ENCODE peak calls at places on chromosomes 12 and 14, in seven cellular contexts. R is SW 1271; P is tibial nerve; Q is ELF-1; I is activated naive CD4-positive, alpha-beta T cell treated with Interleukin-2 at 50 U/mL for 16 hours; T is astrocyte of the spinal cord; M is neural crest cell. B is an unnamed sample.

GRCh38 chr12:30796508-30796780 is 41.7 kb upstream of the CAPRIN2 start:
- DNase-seq in P (no peak), Q (peak), R (no peak), M (no peak), T (peak), I (no peak), B (peak)

GRCh38 chr12:110022980-110023633 is 23.9 kb downstream of the ANKRD13A start:
- DNase-seq in I (no peak), Q (no peak), P (no peak), R (no peak), T (peak), M (no peak), B (peak)

GRCh38 chr12:53102883-53103807 is at the start of gene SOAT2:
- DNase-seq in I (peak), R (no peak), Q (no peak), P (no peak), M (no peak), T (no peak), B (no peak)

GRCh38 chr12:119592232-119592631 is 1.3 kb upstream of the TMEM233 start:
- DNase-seq in T (peak), R (no peak), I (no peak), Q (no peak), M (no peak), P (no peak), B (no peak)

GRCh38 chr14:95039993-95040348 is 117.4 kb downstream of the DICER1 start:
- DNase-seq in T (no peak), R (no peak), I (no peak), P (no peak), M (no peak), Q (no peak), B (no peak)

GRCh38 chr12:128737292-128737966 is 86.3 kb downstream of the SLC15A4 start:
- DNase-seq in R (no peak), P (no peak), T (no peak), I (no peak), Q (no peak), M (no peak), B (no peak)

GRCh38 chr14:77491056-77491455 is 7.6 kb downstream of the ISM2 start:
- DNase-seq in M (no peak), I (no peak), T (no peak), R (no peak), P (no peak), Q (peak), B (no peak)

GRCh38 chr14:64801800-64802199 is 77.9 kb downstream of the SPTB start:
- DNase-seq in T (peak), P (no peak), M (peak), R (no peak), I (no peak), Q (peak), B (peak)

GRCh38 chr14:61584258-61584657 is 111.1 kb upstream of the HIF1A start:
- DNase-seq in Q (no peak), M (no peak), R (no peak), I (no peak), T (peak), P (no peak), B (no peak)

GRCh38 chr14:74414380-74414779 is 11.6 kb downstream of the SYNDIG1L start:
- DNase-seq in M (no peak), T (no peak), P (no peak), R (no peak), Q (peak), I (no peak), B (peak)

GRCh38 chr14:68137704-68138619 is 318.4 kb downstream of the RAD51B start:
- DNase-seq in P (peak), M (peak), I (no peak), T (peak), Q (peak), R (peak), B (peak)

GRCh38 chr12:73321319-73321718 is 1049.1 kb downstream of the TRHDE start:
- DNase-seq in P (no peak), M (no peak), T (no peak), R (no peak), I (no peak), Q (no peak), B (no peak)

GRCh38 chr12:111823891-111824290 is 18.1 kb upstream of the MAPKAPK5 start:
- DNase-seq in R (no peak), Q (no peak), I (no peak), P (no peak), M (no peak), T (no peak), B (no peak)

GRCh38 chr12:52480073-52480472 is 6.5 kb upstream of the KRT6C start:
- DNase-seq in M (no peak), I (no peak), T (no peak), Q (peak), P (no peak), R (no peak), B (no peak)

GRCh38 chr12:19084547-19084946 is 45.0 kb upstream of the PLEKHA5 start:
- DNase-seq in I (no peak), P (no peak), Q (no peak), T (no peak), R (no peak), M (no peak), B (no peak)

GRCh38 chr12:102462386-102462785 is 18.0 kb downstream of the IGF1 start:
- DNase-seq in T (no peak), M (no peak), R (no peak), P (no peak), I (no peak), Q (no peak), B (no peak)

GRCh38 chr12:120971299-120972180 is 6.8 kb upstream of the HNF1A start:
- DNase-seq in Q (peak), M (peak), R (peak), I (peak), P (peak), T (peak), B (peak)

GRCh38 chr12:3216726-3217682 is 139.8 kb downstream of the TSPAN9 start:
- DNase-seq in T (peak), R (no peak), I (no peak), Q (no peak), P (no peak), M (no peak), B (no peak)

GRCh38 chr14:75361751-75362433 is 65.9 kb upstream of the JDP2 start:
- DNase-seq in T (no peak), M (no peak), R (no peak), P (no peak), I (no peak), Q (no peak), B (no peak)

GRCh38 chr14:105473033-105473676 is 1.5 kb upstream of the CRIP2 start:
- DNase-seq in I (no peak), Q (no peak), T (no peak), R (no peak), M (no peak), P (no peak), B (no peak)

GRCh38 chr12:121579190-121579791 is 1.5 kb downstream of the KDM2B start:
- DNase-seq in I (peak), T (no peak), P (peak), M (peak), R (no peak), Q (no peak), B (peak)

GRCh38 chr14:20757963-20758362 is 10.2 kb upstream of the EDDM3B start:
- DNase-seq in P (peak), T (no peak), M (no peak), R (no peak), I (peak), Q (no peak), B (peak)

GRCh38 chr12:89345830-89346740 is 6.2 kb downstream of the DUSP6 start:
- DNase-seq in M (peak), P (peak), Q (peak), I (peak), R (no peak), T (peak), B (peak)

GRCh38 chr12:121668750-121669524 is 517 bp downstream of the MORN3 start:
- DNase-seq in T (no peak), M (peak), P (no peak), R (no peak), Q (peak), I (peak), B (peak)

GRCh38 chr12:3107071-3107583 is 29.9 kb downstream of the TSPAN9 start:
- DNase-seq in M (no peak), R (no peak), I (no peak), Q (peak), T (peak), P (no peak), B (peak)

GRCh38 chr14:40312296-40312695 is 880.1 kb upstream of the FBXO33 start:
- DNase-seq in R (no peak), I (no peak), P (no peak), T (no peak), Q (no peak), M (no peak), B (no peak)

GRCh38 chr12:127306604-127307215 is 960.3 kb upstream of the TMEM132C start:
- DNase-seq in P (no peak), R (no peak), I (no peak), T (peak), Q (no peak), M (no peak), B (no peak)

GRCh38 chr12:111216387-111217159 is 152.3 kb downstream of the PHETA1 start:
- DNase-seq in R (no peak), I (no peak), T (no peak), Q (no peak), P (no peak), M (no peak), B (no peak)

GRCh38 chr12:56947633-56948535 is 9.5 kb downstream of the RDH16 start:
- DNase-seq in M (no peak), R (no peak), T (no peak), Q (no peak), P (no peak), I (no peak), B (no peak)

GRCh38 chr14:96754162-96754844 is 42.9 kb upstream of the VRK1 start:
- DNase-seq in T (no peak), P (no peak), Q (no peak), R (no peak), I (no peak), M (no peak), B (no peak)

GRCh38 chr14:52821805-52822250 is 30.4 kb upstream of the GNPNAT1 start:
- DNase-seq in T (no peak), M (no peak), P (no peak), Q (no peak), I (no peak), R (no peak), B (no peak)

GRCh38 chr12:122423258-122424165 is 1.0 kb upstream of the CLIP1 start:
- DNase-seq in R (no peak), Q (peak), P (no peak), M (peak), I (no peak), T (peak), B (peak)

GRCh38 chr14:29865299-29865698 is 62.3 kb downstream of the PRKD1 start:
- DNase-seq in I (no peak), T (peak), P (no peak), M (no peak), R (no peak), Q (no peak), B (no peak)

GRCh38 chr12:127081058-127081457 is 1185.9 kb upstream of the TMEM132C start:
- DNase-seq in I (no peak), Q (no peak), P (no peak), T (no peak), M (no peak), R (no peak), B (no peak)

GRCh38 chr12:42589465-42590323 is at the start of gene PRICKLE1:
- DNase-seq in M (peak), P (no peak), R (no peak), Q (peak), I (peak), T (peak), B (peak)

GRCh38 chr12:5441497-5442236 is 9.8 kb downstream of the NTF3 start:
- DNase-seq in P (no peak), R (no peak), I (no peak), M (no peak), T (peak), Q (peak), B (peak)

GRCh38 chr12:27462151-27462694 is 15.7 kb downstream of the SMCO2 start:
- DNase-seq in P (no peak), Q (no peak), T (peak), I (no peak), R (no peak), M (no peak), B (no peak)

GRCh38 chr14:87386453-87386980 is 606.5 kb downstream of the GALC start:
- DNase-seq in P (no peak), T (no peak), R (no peak), Q (no peak), M (no peak), I (no peak), B (no peak)

GRCh38 chr12:103841690-103842584 is 903 bp upstream of the NT5DC3 start:
- DNase-seq in M (no peak), R (peak), P (no peak), I (peak), T (peak), Q (peak), B (no peak)

GRCh38 chr14:79254069-79254775 is 957.1 kb downstream of the DIO2 start:
- DNase-seq in I (no peak), T (peak), R (no peak), Q (no peak), M (no peak), P (no peak), B (no peak)